ENCODE peak calls at places on chromosomes 6 and 20, in nine cellular contexts. One of them, this sample, is unnamed.

GRCh38 chr6:21201181-21201580 is 392.4 kb upstream of the SOX4 start:
- DNase-seq in lung: no peak
- DNase-seq in mesendoderm: no peak
- DNase-seq in ovary: no peak
- DNase-seq in lower lobe of right lung: no peak
- DNase-seq in spleen: no peak
- DNase-seq in choroid plexus epithelial cell: no peak
- DNase-seq in neural progenitor cell: no peak
- DNase-seq in BE2C: no peak
- DNase-seq in this sample: no peak

GRCh38 chr20:31256959-31257358 is 505 bp upstream of the DEFB115 start:
- DNase-seq in lung: no peak
- DNase-seq in mesendoderm: no peak
- DNase-seq in ovary: no peak
- DNase-seq in lower lobe of right lung: no peak
- DNase-seq in spleen: no peak
- DNase-seq in choroid plexus epithelial cell: no peak
- DNase-seq in neural progenitor cell: no peak
- DNase-seq in BE2C: no peak
- DNase-seq in this sample: no peak

GRCh38 chr20:1664911-1665310 is 7.3 kb upstream of the SIRPG start:
- DNase-seq in lung: no peak
- DNase-seq in mesendoderm: no peak
- DNase-seq in ovary: no peak
- DNase-seq in lower lobe of right lung: no peak
- DNase-seq in spleen: peak
- DNase-seq in choroid plexus epithelial cell: no peak
- DNase-seq in neural progenitor cell: no peak
- DNase-seq in BE2C: no peak
- DNase-seq in this sample: no peak

GRCh38 chr6:3282461-3283236 is 23.9 kb downstream of the PSMG4 start:
- DNase-seq in lung: no peak
- DNase-seq in mesendoderm: no peak
- DNase-seq in ovary: peak
- DNase-seq in lower lobe of right lung: no peak
- DNase-seq in spleen: peak
- DNase-seq in choroid plexus epithelial cell: no peak
- DNase-seq in neural progenitor cell: no peak
- DNase-seq in BE2C: no peak
- DNase-seq in this sample: no peak

GRCh38 chr20:54345301-54345724 is 130.1 kb upstream of the DOK5 start:
- DNase-seq in lung: no peak
- DNase-seq in mesendoderm: no peak
- DNase-seq in ovary: no peak
- DNase-seq in lower lobe of right lung: no peak
- DNase-seq in spleen: no peak
- DNase-seq in choroid plexus epithelial cell: peak
- DNase-seq in neural progenitor cell: no peak
- DNase-seq in BE2C: no peak
- DNase-seq in this sample: no peak

GRCh38 chr6:70673601-70674000 is 5.9 kb downstream of the SMAP1 start:
- DNase-seq in lung: no peak
- DNase-seq in mesendoderm: peak
- DNase-seq in ovary: no peak
- DNase-seq in lower lobe of right lung: no peak
- DNase-seq in spleen: no peak
- DNase-seq in choroid plexus epithelial cell: peak
- DNase-seq in neural progenitor cell: no peak
- DNase-seq in BE2C: no peak
- DNase-seq in this sample: peak

GRCh38 chr6:89047473-89047872 is 33.1 kb upstream of the PNRC1 start:
- DNase-seq in lung: no peak
- DNase-seq in mesendoderm: no peak
- DNase-seq in ovary: no peak
- DNase-seq in lower lobe of right lung: no peak
- DNase-seq in spleen: no peak
- DNase-seq in choroid plexus epithelial cell: no peak
- DNase-seq in neural progenitor cell: no peak
- DNase-seq in BE2C: no peak
- DNase-seq in this sample: no peak

GRCh38 chr6:6820688-6821238 is 232.2 kb downstream of the LY86 start:
- DNase-seq in lung: no peak
- DNase-seq in mesendoderm: peak
- DNase-seq in ovary: no peak
- DNase-seq in lower lobe of right lung: no peak
- DNase-seq in spleen: no peak
- DNase-seq in choroid plexus epithelial cell: no peak
- DNase-seq in neural progenitor cell: peak
- DNase-seq in BE2C: no peak
- DNase-seq in this sample: no peak

GRCh38 chr6:144330588-144330987 is 45.5 kb downstream of the UTRN start:
- DNase-seq in lung: peak
- DNase-seq in mesendoderm: peak
- DNase-seq in ovary: no peak
- DNase-seq in lower lobe of right lung: peak
- DNase-seq in spleen: no peak
- DNase-seq in choroid plexus epithelial cell: no peak
- DNase-seq in neural progenitor cell: peak
- DNase-seq in BE2C: no peak
- DNase-seq in this sample: no peak

GRCh38 chr6:144334150-144334708 is 49.1 kb downstream of the UTRN start:
- DNase-seq in lung: peak
- DNase-seq in mesendoderm: no peak
- DNase-seq in ovary: no peak
- DNase-seq in lower lobe of right lung: peak
- DNase-seq in spleen: peak
- DNase-seq in choroid plexus epithelial cell: no peak
- DNase-seq in neural progenitor cell: no peak
- DNase-seq in BE2C: no peak
- DNase-seq in this sample: peak

GRCh38 chr6:144331610-144332009 is 46.5 kb downstream of the UTRN start:
- DNase-seq in lung: no peak
- DNase-seq in mesendoderm: peak
- DNase-seq in ovary: no peak
- DNase-seq in lower lobe of right lung: no peak
- DNase-seq in spleen: no peak
- DNase-seq in choroid plexus epithelial cell: peak
- DNase-seq in neural progenitor cell: no peak
- DNase-seq in BE2C: no peak
- DNase-seq in this sample: no peak

GRCh38 chr6:144330017-144330416 is 44.9 kb downstream of the UTRN start:
- DNase-seq in lung: no peak
- DNase-seq in mesendoderm: no peak
- DNase-seq in ovary: no peak
- DNase-seq in lower lobe of right lung: no peak
- DNase-seq in spleen: no peak
- DNase-seq in choroid plexus epithelial cell: no peak
- DNase-seq in neural progenitor cell: no peak
- DNase-seq in BE2C: no peak
- DNase-seq in this sample: no peak

DNA sequence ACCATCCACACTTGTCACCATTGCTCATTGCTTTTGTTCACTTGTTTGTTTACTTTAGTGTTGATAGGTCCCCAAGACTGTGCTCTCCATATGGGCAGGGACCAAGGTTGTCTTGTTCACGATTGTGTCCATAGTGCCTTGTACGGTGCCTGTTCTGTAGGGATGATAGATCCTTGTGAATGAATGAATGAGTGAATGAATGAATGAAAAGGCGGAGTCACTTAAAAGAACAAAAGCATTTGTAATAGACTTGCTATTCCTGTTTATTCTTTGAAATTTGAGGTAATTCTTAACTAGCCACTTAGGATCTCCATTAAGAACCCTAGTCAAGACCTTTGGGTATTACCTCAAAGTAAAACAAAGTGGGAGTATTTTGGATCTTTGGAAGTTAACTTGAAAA is 47.0 kb downstream of the UTRN start:
- DNase-seq in lung: no peak
- DNase-seq in mesendoderm: no peak
- DNase-seq in ovary: no peak
- DNase-seq in lower lobe of right lung: no peak
- DNase-seq in spleen: no peak
- DNase-seq in choroid plexus epithelial cell: no peak
- DNase-seq in neural progenitor cell: no peak
- DNase-seq in BE2C: no peak
- DNase-seq in this sample: no peak
- H3K4me3 ChIP-seq in lung: peak
- H3K4me3 ChIP-seq in mesendoderm: no peak
- H3K4me3 ChIP-seq in ovary: no peak
- H3K4me3 ChIP-seq in lower lobe of right lung: peak
- H3K4me3 ChIP-seq in spleen: no peak
- H3K4me3 ChIP-seq in choroid plexus epithelial cell: no peak
- H3K4me3 ChIP-seq in neural progenitor cell: no peak
- H3K4me3 ChIP-seq in BE2C: no peak
- H3K4me3 ChIP-seq in this sample: no peak

DNA sequence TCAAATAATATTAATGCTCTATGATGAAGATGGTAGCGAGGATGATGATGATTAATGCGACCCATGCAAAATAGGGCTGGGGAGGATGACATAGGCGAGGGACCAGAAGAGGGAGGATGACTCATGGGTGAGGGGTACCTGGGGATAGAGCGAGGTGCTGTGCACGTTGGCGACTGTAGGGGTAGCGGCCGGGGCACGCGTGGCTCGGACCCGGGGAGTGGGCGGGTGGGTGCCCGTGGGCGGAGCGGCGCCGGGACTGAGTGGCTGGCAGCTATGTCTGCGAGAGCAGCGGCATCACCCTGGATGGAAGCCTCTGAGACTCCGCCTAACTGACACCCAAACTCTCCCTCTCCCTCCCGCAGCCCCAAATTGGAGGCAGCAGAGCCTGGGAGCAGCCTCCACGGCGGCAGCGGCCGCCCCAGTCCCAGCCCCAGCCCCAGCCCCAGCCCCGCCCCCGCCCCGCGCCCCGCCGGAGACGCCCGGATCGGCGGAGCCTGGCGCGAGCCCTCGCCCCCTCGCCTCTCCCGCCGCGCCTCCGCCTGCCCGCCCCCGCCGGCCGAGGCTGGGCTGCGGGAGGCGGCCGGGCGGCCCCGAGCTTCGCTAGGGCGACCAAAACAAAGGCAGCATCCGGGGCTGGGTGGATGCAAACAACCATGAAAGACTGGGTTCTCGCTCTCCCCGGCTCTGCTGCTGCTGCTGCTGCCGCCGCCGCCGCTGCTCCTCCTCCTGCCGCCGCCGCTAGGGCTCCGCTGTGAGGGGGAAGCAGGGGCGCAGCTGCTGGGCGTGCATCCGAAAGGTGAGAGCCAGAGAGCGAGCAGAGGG is at the start of gene RIMS1:
- DNase-seq in lung: no peak
- DNase-seq in mesendoderm: peak
- DNase-seq in ovary: no peak
- DNase-seq in lower lobe of right lung: no peak
- DNase-seq in spleen: peak
- DNase-seq in choroid plexus epithelial cell: peak
- DNase-seq in neural progenitor cell: peak
- DNase-seq in BE2C: peak
- DNase-seq in this sample: peak
- H3K4me3 ChIP-seq in lung: peak
- H3K4me3 ChIP-seq in mesendoderm: peak
- H3K4me3 ChIP-seq in ovary: peak
- H3K4me3 ChIP-seq in lower lobe of right lung: peak
- H3K4me3 ChIP-seq in spleen: peak
- H3K4me3 ChIP-seq in choroid plexus epithelial cell: peak
- H3K4me3 ChIP-seq in neural progenitor cell: peak
- H3K4me3 ChIP-seq in BE2C: peak
- H3K4me3 ChIP-seq in this sample: peak

GRCh38 chr6:124879110-124879991 is 82.9 kb upstream of the RNF217 start:
- DNase-seq in lung: no peak
- DNase-seq in mesendoderm: no peak
- DNase-seq in ovary: no peak
- DNase-seq in lower lobe of right lung: no peak
- DNase-seq in spleen: no peak
- DNase-seq in choroid plexus epithelial cell: no peak
- DNase-seq in neural progenitor cell: no peak
- DNase-seq in BE2C: no peak
- DNase-seq in this sample: no peak

GRCh38 chr6:124879992-124880355 is 82.3 kb upstream of the RNF217 start:
- DNase-seq in lung: no peak
- DNase-seq in mesendoderm: no peak
- DNase-seq in ovary: no peak
- DNase-seq in lower lobe of right lung: no peak
- DNase-seq in spleen: no peak
- DNase-seq in choroid plexus epithelial cell: no peak
- DNase-seq in neural progenitor cell: no peak
- DNase-seq in BE2C: no peak
- DNase-seq in this sample: no peak

GRCh38 chr6:124885171-124885570 is 77.1 kb upstream of the RNF217 start:
- DNase-seq in lung: no peak
- DNase-seq in mesendoderm: no peak
- DNase-seq in ovary: no peak
- DNase-seq in lower lobe of right lung: no peak
- DNase-seq in spleen: no peak
- DNase-seq in choroid plexus epithelial cell: peak
- DNase-seq in neural progenitor cell: no peak
- DNase-seq in BE2C: no peak
- DNase-seq in this sample: no peak

GRCh38 chr6:124882580-124883393 is 79.5 kb upstream of the RNF217 start:
- DNase-seq in lung: no peak
- DNase-seq in mesendoderm: no peak
- DNase-seq in ovary: no peak
- DNase-seq in lower lobe of right lung: no peak
- DNase-seq in spleen: no peak
- DNase-seq in choroid plexus epithelial cell: peak
- DNase-seq in neural progenitor cell: no peak
- DNase-seq in BE2C: no peak
- DNase-seq in this sample: no peak

DNA sequence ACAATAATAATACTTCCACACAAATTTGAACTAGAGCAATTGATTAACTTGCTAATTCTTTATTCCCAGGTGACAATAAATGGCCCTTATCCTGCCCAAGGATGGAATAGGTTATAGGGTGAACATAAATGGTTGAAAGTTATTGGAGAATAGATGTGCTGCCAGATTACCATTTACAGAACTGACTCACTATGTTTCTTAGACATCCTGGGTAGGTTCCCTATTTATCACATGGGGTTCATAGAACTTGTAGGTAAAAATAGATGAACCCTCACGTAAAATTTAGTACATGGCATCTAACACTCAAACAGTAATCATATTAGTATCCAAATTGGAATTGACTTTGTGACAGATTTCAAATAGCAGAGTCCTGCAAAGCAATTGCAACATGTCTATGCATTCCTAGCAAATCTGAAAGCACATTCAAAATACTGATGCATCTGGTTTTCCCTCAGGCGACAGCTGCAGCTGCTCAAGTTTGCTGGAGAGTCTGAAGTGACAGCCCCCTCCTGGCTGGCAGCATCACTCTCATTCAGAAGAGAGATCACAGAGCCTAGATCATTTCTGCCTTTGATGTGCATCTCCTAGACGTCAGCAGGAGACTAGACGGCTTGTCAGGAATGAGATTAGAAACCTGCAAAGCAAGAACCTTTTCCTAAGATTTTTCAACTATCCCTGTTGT is 80.2 kb upstream of the RNF217 start:
- DNase-seq in lung: no peak
- DNase-seq in mesendoderm: peak
- DNase-seq in ovary: no peak
- DNase-seq in lower lobe of right lung: no peak
- DNase-seq in spleen: no peak
- DNase-seq in choroid plexus epithelial cell: peak
- DNase-seq in neural progenitor cell: peak
- DNase-seq in BE2C: peak
- DNase-seq in this sample: no peak
- H3K4me3 ChIP-seq in lung: no peak
- H3K4me3 ChIP-seq in mesendoderm: no peak
- H3K4me3 ChIP-seq in ovary: no peak
- H3K4me3 ChIP-seq in lower lobe of right lung: no peak
- H3K4me3 ChIP-seq in spleen: no peak
- H3K4me3 ChIP-seq in choroid plexus epithelial cell: no peak
- H3K4me3 ChIP-seq in neural progenitor cell: no peak
- H3K4me3 ChIP-seq in BE2C: no peak
- H3K4me3 ChIP-seq in this sample: no peak

GRCh38 chr6:155527443-155527842 is 71.8 kb upstream of the NOX3 start:
- DNase-seq in lung: no peak
- DNase-seq in mesendoderm: no peak
- DNase-seq in ovary: no peak
- DNase-seq in lower lobe of right lung: no peak
- DNase-seq in spleen: no peak
- DNase-seq in choroid plexus epithelial cell: no peak
- DNase-seq in neural progenitor cell: no peak
- DNase-seq in BE2C: no peak
- DNase-seq in this sample: no peak

GRCh38 chr6:155524249-155524651 is 68.6 kb upstream of the NOX3 start:
- DNase-seq in lung: no peak
- DNase-seq in mesendoderm: no peak
- DNase-seq in ovary: no peak
- DNase-seq in lower lobe of right lung: no peak
- DNase-seq in spleen: no peak
- DNase-seq in choroid plexus epithelial cell: peak
- DNase-seq in neural progenitor cell: no peak
- DNase-seq in BE2C: no peak
- DNase-seq in this sample: no peak

GRCh38 chr6:155520078-155520477 is 64.4 kb upstream of the NOX3 start:
- DNase-seq in lung: no peak
- DNase-seq in mesendoderm: no peak
- DNase-seq in ovary: no peak
- DNase-seq in lower lobe of right lung: no peak
- DNase-seq in spleen: no peak
- DNase-seq in choroid plexus epithelial cell: no peak
- DNase-seq in neural progenitor cell: no peak
- DNase-seq in BE2C: no peak
- DNase-seq in this sample: no peak

GRCh38 chr6:155521719-155522118 is 66.1 kb upstream of the NOX3 start:
- DNase-seq in lung: no peak
- DNase-seq in mesendoderm: no peak
- DNase-seq in ovary: no peak
- DNase-seq in lower lobe of right lung: no peak
- DNase-seq in spleen: no peak
- DNase-seq in choroid plexus epithelial cell: no peak
- DNase-seq in neural progenitor cell: no peak
- DNase-seq in BE2C: no peak
- DNase-seq in this sample: no peak

GRCh38 chr6:155523821-155524238 is 68.2 kb upstream of the NOX3 start:
- DNase-seq in lung: no peak
- DNase-seq in mesendoderm: peak
- DNase-seq in ovary: no peak
- DNase-seq in lower lobe of right lung: no peak
- DNase-seq in spleen: no peak
- DNase-seq in choroid plexus epithelial cell: peak
- DNase-seq in neural progenitor cell: peak
- DNase-seq in BE2C: no peak
- DNase-seq in this sample: no peak
- H3K4me3 ChIP-seq in lung: no peak
- H3K4me3 ChIP-seq in mesendoderm: no peak
- H3K4me3 ChIP-seq in ovary: no peak
- H3K4me3 ChIP-seq in lower lobe of right lung: no peak
- H3K4me3 ChIP-seq in spleen: no peak
- H3K4me3 ChIP-seq in choroid plexus epithelial cell: no peak
- H3K4me3 ChIP-seq in neural progenitor cell: no peak
- H3K4me3 ChIP-seq in BE2C: no peak
- H3K4me3 ChIP-seq in this sample: no peak

This sample was measured in MM.1S.